ENCODE peak calls at places on chromosomes 11 and 22, in seven cellular contexts. One of them, this sample, is unnamed.

GRCh38 chr11:78798567-78799170 is 224.0 kb upstream of the NARS2 start:
- DNase-seq in ovary: peak; percentile 72
- DNase-seq in upper lobe of left lung: no peak
- DNase-seq in heart left ventricle: peak; percentile 75
- DNase-seq in thyroid gland: peak; percentile 71
- DNase-seq in erythroblast: peak; percentile 61
- DNase-seq in HepG2: peak; percentile 25
- DNase-seq in this sample: peak; percentile 59

GRCh38 chr11:109862808-109863207 is 230.4 kb upstream of the ZC3H12C start:
- DNase-seq in erythroblast: no peak
- DNase-seq in upper lobe of left lung: no peak
- DNase-seq in thyroid gland: no peak
- DNase-seq in HepG2: no peak
- DNase-seq in ovary: no peak
- DNase-seq in heart left ventricle: no peak
- DNase-seq in this sample: peak; percentile 27

GRCh38 chr11:68406318-68407313 is 53.9 kb upstream of the PPP6R3 start:
- DNase-seq in upper lobe of left lung: peak; percentile 62
- DNase-seq in HepG2: peak; percentile 38
- DNase-seq in heart left ventricle: no peak
- DNase-seq in thyroid gland: no peak
- DNase-seq in ovary: no peak
- DNase-seq in erythroblast: no peak
- DNase-seq in this sample: peak; percentile 63

GRCh38 chr11:130157111-130157510 is 2.5 kb upstream of the ST14 start:
- DNase-seq in HepG2: no peak
- DNase-seq in upper lobe of left lung: no peak
- DNase-seq in ovary: no peak
- DNase-seq in thyroid gland: no peak
- DNase-seq in heart left ventricle: no peak
- DNase-seq in erythroblast: no peak
- DNase-seq in this sample: no peak

GRCh38 chr11:33869511-33870422 is 22.1 kb downstream of the LMO2 start:
- DNase-seq in upper lobe of left lung: peak; percentile 91
- DNase-seq in heart left ventricle: peak; percentile 75
- DNase-seq in HepG2: no peak
- DNase-seq in thyroid gland: no peak
- DNase-seq in ovary: no peak
- DNase-seq in erythroblast: peak; percentile 79
- DNase-seq in this sample: peak; percentile 92

GRCh38 chr22:33332538-33332937 is 274.4 kb upstream of the SYN3 start:
- DNase-seq in thyroid gland: no peak
- DNase-seq in upper lobe of left lung: no peak
- DNase-seq in ovary: no peak
- DNase-seq in erythroblast: no peak
- DNase-seq in heart left ventricle: no peak
- DNase-seq in HepG2: no peak
- DNase-seq in this sample: no peak

GRCh38 chr11:19777342-19778102 is 64.9 kb downstream of the NAV2 start:
- DNase-seq in HepG2: peak; percentile 13
- DNase-seq in thyroid gland: no peak
- DNase-seq in erythroblast: no peak
- DNase-seq in ovary: no peak
- DNase-seq in upper lobe of left lung: peak; percentile 43
- DNase-seq in heart left ventricle: no peak
- DNase-seq in this sample: peak; percentile 82

GRCh38 chr11:2277933-2278523 is 7.6 kb upstream of the ASCL2 start:
- DNase-seq in erythroblast: no peak
- DNase-seq in thyroid gland: no peak
- DNase-seq in HepG2: no peak
- DNase-seq in upper lobe of left lung: no peak
- DNase-seq in ovary: peak; percentile 4
- DNase-seq in heart left ventricle: no peak
- DNase-seq in this sample: no peak

GRCh38 chr11:34599406-34599901 is 21.4 kb upstream of the EHF start:
- DNase-seq in upper lobe of left lung: no peak
- DNase-seq in HepG2: peak; percentile 79
- DNase-seq in ovary: no peak
- DNase-seq in thyroid gland: no peak
- DNase-seq in heart left ventricle: no peak
- DNase-seq in erythroblast: no peak
- DNase-seq in this sample: peak; percentile 56

GRCh38 chr11:27698872-27699241 is 1.4 kb downstream of the BDNF start:
- DNase-seq in HepG2: peak; percentile 43
- DNase-seq in upper lobe of left lung: peak; percentile 60
- DNase-seq in thyroid gland: peak; percentile 85
- DNase-seq in heart left ventricle: peak; percentile 84
- DNase-seq in erythroblast: peak; percentile 68
- DNase-seq in ovary: peak; percentile 60
- DNase-seq in this sample: peak; percentile 91

GRCh38 chr11:33689089-33689488 is 11.5 kb downstream of the C11orf91 start:
- DNase-seq in erythroblast: no peak
- DNase-seq in heart left ventricle: no peak
- DNase-seq in thyroid gland: no peak
- DNase-seq in HepG2: no peak
- DNase-seq in ovary: no peak
- DNase-seq in upper lobe of left lung: no peak
- DNase-seq in this sample: peak; percentile 30

GRCh38 chr11:119726585-119727522 is 2.1 kb downstream of the NECTIN1 start:
- DNase-seq in erythroblast: no peak
- DNase-seq in HepG2: no peak
- DNase-seq in thyroid gland: no peak
- DNase-seq in heart left ventricle: no peak
- DNase-seq in upper lobe of left lung: no peak
- DNase-seq in ovary: no peak
- DNase-seq in this sample: no peak

DNA sequence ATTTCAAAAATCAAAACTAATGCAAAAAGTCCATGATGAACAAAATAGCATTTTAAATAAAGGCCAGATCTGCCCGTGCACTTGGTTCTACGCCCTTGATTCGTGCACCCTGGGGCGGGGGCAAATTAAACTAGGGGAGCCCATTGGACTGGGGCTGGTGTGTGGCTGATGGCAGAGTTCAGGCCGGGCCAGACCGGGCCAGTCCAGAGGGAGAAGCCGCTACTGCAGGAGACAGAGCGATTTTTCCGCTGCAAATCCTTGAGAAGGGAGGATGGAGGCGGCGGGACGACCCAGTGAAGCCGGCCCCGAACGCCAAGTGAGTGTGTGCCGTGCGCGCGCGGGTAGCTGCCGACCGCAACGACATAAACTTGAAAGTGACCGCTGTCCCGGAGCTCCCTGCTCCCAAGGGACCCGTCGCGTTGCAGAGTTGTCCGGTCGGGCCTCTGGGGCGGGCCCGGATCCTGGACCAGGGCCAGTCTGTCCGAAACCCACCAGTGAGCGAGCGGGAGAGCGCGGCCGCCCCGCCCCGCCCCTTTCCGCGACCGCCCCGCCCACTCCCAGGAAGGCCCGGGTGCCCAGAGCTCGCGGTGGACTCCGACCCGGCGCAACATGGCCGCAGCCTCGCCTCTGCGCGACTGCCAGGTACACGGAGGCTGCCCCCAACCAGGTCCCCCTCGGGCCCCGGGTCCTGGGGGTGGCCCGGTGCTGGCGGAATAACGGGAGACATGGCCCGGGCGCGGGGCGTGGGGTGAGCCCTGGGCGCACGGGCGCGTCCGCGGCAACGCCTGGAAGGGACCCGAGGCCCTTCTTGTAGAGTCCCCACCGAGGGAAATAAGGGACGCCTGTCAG is at the start of gene TTC38:
- DNase-seq in heart left ventricle: peak; percentile 96
- DNase-seq in thyroid gland: peak; percentile 95
- DNase-seq in ovary: peak; percentile 91
- DNase-seq in upper lobe of left lung: peak; percentile 97
- DNase-seq in HepG2: peak; percentile 90
- DNase-seq in erythroblast: peak; percentile 89
- DNase-seq in this sample: peak; percentile 81
- TF ChIP-seq POLR2A in heart left ventricle: peak; percentile 72
- TF ChIP-seq POLR2A in thyroid gland: peak; percentile 77
- TF ChIP-seq POLR2A in ovary: peak; percentile 49
- TF ChIP-seq POLR2A in upper lobe of left lung: peak; percentile 38
- TF ChIP-seq POLR2A in HepG2: peak; percentile 80
- TF ChIP-seq POLR2A in erythroblast: peak; percentile 41
- TF ChIP-seq POLR2A in this sample: peak; percentile 49

GRCh38 chr11:17075506-17075905 is 2.0 kb downstream of the RPS13 start:
- DNase-seq in HepG2: no peak
- DNase-seq in heart left ventricle: no peak
- DNase-seq in erythroblast: no peak
- DNase-seq in thyroid gland: no peak
- DNase-seq in upper lobe of left lung: no peak
- DNase-seq in ovary: no peak
- DNase-seq in this sample: no peak

GRCh38 chr11:17076517-17077239 is 789 bp downstream of the RPS13 start:
- DNase-seq in thyroid gland: no peak
- DNase-seq in ovary: no peak
- DNase-seq in upper lobe of left lung: no peak
- DNase-seq in HepG2: no peak
- DNase-seq in heart left ventricle: no peak
- DNase-seq in erythroblast: peak; percentile 55
- DNase-seq in this sample: no peak

GRCh38 chr11:17077240-17077519 is 287 bp downstream of the RPS13 start:
- DNase-seq in thyroid gland: no peak
- DNase-seq in erythroblast: no peak
- DNase-seq in HepG2: no peak
- DNase-seq in upper lobe of left lung: no peak
- DNase-seq in ovary: no peak
- DNase-seq in heart left ventricle: no peak
- DNase-seq in this sample: no peak

GRCh38 chr11:17073370-17074027 is 4.0 kb downstream of the RPS13 start:
- DNase-seq in upper lobe of left lung: no peak
- DNase-seq in heart left ventricle: no peak
- DNase-seq in thyroid gland: no peak
- DNase-seq in ovary: no peak
- DNase-seq in erythroblast: no peak
- DNase-seq in HepG2: no peak
- DNase-seq in this sample: no peak

DNA sequence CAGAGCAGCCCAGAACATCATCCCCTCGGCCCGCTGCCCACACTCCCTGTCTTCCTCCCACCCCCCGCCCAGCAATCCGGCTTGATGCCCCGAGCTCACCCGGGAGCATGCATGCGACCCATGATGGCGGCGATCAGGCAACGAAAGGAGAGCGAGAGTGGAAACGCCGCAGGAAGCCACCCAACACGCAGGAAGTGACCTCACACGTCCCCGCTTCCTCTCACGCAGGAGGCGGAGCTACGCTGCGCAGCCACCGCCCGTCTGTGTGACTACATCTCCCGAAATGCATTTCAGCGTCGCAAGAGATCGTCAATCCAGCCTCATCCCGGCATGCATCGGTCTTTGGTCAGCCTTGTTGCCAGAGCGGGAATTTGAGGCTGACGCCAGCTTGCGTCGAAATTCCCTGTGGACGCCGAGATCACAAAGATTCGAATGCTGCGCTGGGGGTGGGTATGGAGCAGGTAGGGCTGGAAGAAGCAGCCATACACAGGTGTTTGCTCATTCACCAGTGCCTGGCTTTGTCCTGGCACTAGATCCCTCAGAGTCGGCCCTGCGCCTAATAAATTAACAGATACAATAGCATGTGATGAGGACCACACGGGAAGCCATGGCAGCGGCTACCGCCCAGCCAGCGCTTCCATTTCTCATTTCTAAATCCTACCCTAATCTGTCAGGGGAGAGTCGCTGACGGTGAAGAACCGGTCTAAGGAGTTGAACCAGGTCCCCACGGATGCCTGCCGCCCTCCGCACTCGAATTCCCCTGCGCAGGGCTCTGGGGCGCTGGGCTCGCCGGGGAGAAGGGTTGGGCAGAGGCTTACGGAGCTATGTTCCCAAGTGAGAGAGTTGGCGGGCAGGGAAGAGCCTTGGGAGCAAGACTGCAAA is at the start of gene RPS13:
- DNase-seq in heart left ventricle: peak; percentile 98
- DNase-seq in erythroblast: peak; percentile 99
- DNase-seq in HepG2: peak; percentile 97
- DNase-seq in upper lobe of left lung: peak; percentile 95
- DNase-seq in thyroid gland: peak; percentile 97
- DNase-seq in ovary: peak; percentile 97
- DNase-seq in this sample: peak; percentile 100
- TF ChIP-seq POLR2A in heart left ventricle: peak; percentile 80
- TF ChIP-seq POLR2A in erythroblast: peak; percentile 99
- TF ChIP-seq POLR2A in HepG2: peak; percentile 98
- TF ChIP-seq POLR2A in upper lobe of left lung: peak; percentile 59
- TF ChIP-seq POLR2A in thyroid gland: peak; percentile 88
- TF ChIP-seq POLR2A in ovary: peak; percentile 38
- TF ChIP-seq POLR2A in this sample: peak; percentile 99

GRCh38 chr11:75328426-75329277 is 22.8 kb downstream of the ARRB1 start:
- DNase-seq in ovary: peak; percentile 77
- DNase-seq in thyroid gland: peak; percentile 70
- DNase-seq in heart left ventricle: peak; percentile 71
- DNase-seq in erythroblast: peak; percentile 77
- DNase-seq in upper lobe of left lung: no peak
- DNase-seq in HepG2: peak; percentile 78
- DNase-seq in this sample: peak; percentile 84
- TF ChIP-seq POLR2A in ovary: no peak
- TF ChIP-seq POLR2A in thyroid gland: no peak
- TF ChIP-seq POLR2A in heart left ventricle: no peak
- TF ChIP-seq POLR2A in erythroblast: no peak
- TF ChIP-seq POLR2A in upper lobe of left lung: no peak
- TF ChIP-seq POLR2A in HepG2: no peak
- TF ChIP-seq POLR2A in this sample: no peak

GRCh38 chr11:134253189-134253993 is at the start of the genes ACAD8 and THYN1:
- DNase-seq in thyroid gland: peak; percentile 98
- DNase-seq in ovary: peak; percentile 97
- DNase-seq in upper lobe of left lung: peak; percentile 95
- DNase-seq in heart left ventricle: peak; percentile 98
- DNase-seq in erythroblast: peak; percentile 98
- DNase-seq in HepG2: peak; percentile 93
- DNase-seq in this sample: peak; percentile 98

GRCh38 chr11:134250675-134251074 is 2.5 kb downstream of the THYN1 start:
- DNase-seq in thyroid gland: no peak
- DNase-seq in upper lobe of left lung: no peak
- DNase-seq in ovary: no peak
- DNase-seq in erythroblast: no peak
- DNase-seq in HepG2: no peak
- DNase-seq in heart left ventricle: no peak
- DNase-seq in this sample: no peak

GRCh38 chr11:134252539-134253188 is 488 bp downstream of the THYN1 start:
- DNase-seq in upper lobe of left lung: no peak
- DNase-seq in ovary: peak; percentile 31
- DNase-seq in HepG2: no peak
- DNase-seq in heart left ventricle: peak; percentile 32
- DNase-seq in erythroblast: no peak
- DNase-seq in thyroid gland: peak; percentile 43
- DNase-seq in this sample: no peak

GRCh38 chr11:134257101-134257500 is 3.7 kb downstream of the ACAD8 start:
- DNase-seq in thyroid gland: peak; percentile 80
- DNase-seq in upper lobe of left lung: no peak
- DNase-seq in ovary: no peak
- DNase-seq in erythroblast: no peak
- DNase-seq in heart left ventricle: no peak
- DNase-seq in HepG2: no peak
- DNase-seq in this sample: no peak

DNA sequence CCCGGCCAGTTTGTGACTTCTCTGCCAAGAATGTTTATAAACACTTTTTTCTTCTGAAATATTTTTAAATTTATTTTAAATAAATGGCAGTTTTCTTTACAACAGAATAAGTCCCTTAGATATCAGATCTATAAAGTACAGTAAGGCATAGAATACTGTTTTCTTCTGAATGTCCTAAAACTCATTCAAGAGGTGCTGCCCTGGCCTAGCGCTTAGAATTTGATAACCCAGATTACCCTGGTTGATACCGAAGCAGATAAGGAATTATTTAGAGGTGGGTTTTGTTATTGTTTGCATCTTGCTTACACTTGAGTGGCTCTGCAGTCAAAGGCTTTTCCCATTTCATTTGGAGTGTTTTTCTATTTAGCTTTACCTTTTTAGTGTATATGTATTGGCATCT is 1.1 kb downstream of the ACAD8 start:
- DNase-seq in heart left ventricle: no peak
- DNase-seq in HepG2: no peak
- DNase-seq in thyroid gland: no peak
- DNase-seq in ovary: no peak
- DNase-seq in upper lobe of left lung: no peak
- DNase-seq in erythroblast: peak; percentile 25
- DNase-seq in this sample: no peak
- TF ChIP-seq POLR2A in heart left ventricle: no peak
- TF ChIP-seq POLR2A in HepG2: no peak
- TF ChIP-seq POLR2A in thyroid gland: no peak
- TF ChIP-seq POLR2A in ovary: no peak
- TF ChIP-seq POLR2A in upper lobe of left lung: no peak
- TF ChIP-seq POLR2A in erythroblast: no peak
- TF ChIP-seq POLR2A in this sample: no peak

This sample was measured in endothelial cell of umbilical vein.